ENCODE peak calls at places on chromosomes 3 and 15, in six cellular contexts. D, Y, S, N, W and H are unnamed samples.

GRCh38 chr3:150132101-150132749 is 161.5 kb upstream of the PFN2 start:
- DNase-seq in D (no peak), W (no peak), S (no peak), Y (no peak), N (no peak), H (no peak)

GRCh38 chr15:57769266-57769665 is 62.8 kb downstream of the POLR2M start:
- DNase-seq in W (no peak), N (no peak), D (no peak), S (peak), Y (peak), H (no peak)

GRCh38 chr3:54965746-54966145 is 37.9 kb upstream of the LRTM1 start:
- DNase-seq in W (no peak), D (no peak), S (no peak), Y (no peak), N (no peak), H (peak)

GRCh38 chr15:32898991-32899613 is 181.3 kb downstream of the GREM1 start:
- DNase-seq in N (no peak), Y (no peak), D (no peak), W (no peak), S (no peak), H (no peak)

GRCh38 chr3:84194032-84194431 is 764.8 kb upstream of the CADM2 start:
- DNase-seq in W (no peak), D (no peak), N (no peak), Y (no peak), S (no peak), H (no peak)

GRCh38 chr3:45499529-45499928 is 95.0 kb upstream of the LIMD1 start:
- DNase-seq in N (no peak), Y (no peak), D (no peak), S (no peak), W (no peak), H (no peak)

GRCh38 chr3:150345021-150345538 is 63.0 kb upstream of the TSC22D2 start:
- DNase-seq in D (no peak), W (no peak), N (no peak), Y (peak), S (no peak), H (peak)

GRCh38 chr3:113746955-113747718 is at the start of gene ATP6V1A:
- DNase-seq in N (peak), W (peak), D (peak), Y (peak), S (peak), H (peak)

GRCh38 chr3:70811880-70812279 is 499.4 kb upstream of the MDFIC2 start:
- DNase-seq in Y (no peak), N (no peak), W (no peak), S (peak), D (no peak), H (no peak)

GRCh38 chr3:47001731-47002489 is 22.4 kb downstream of the NBEAL2 start:
- DNase-seq in W (no peak), N (no peak), S (no peak), Y (no peak), D (no peak), H (no peak)

GRCh38 chr3:62727981-62728380 is 147.2 kb downstream of the CADPS start:
- DNase-seq in W (no peak), S (no peak), Y (no peak), D (no peak), N (no peak), H (no peak)

GRCh38 chr3:61181874-61182273 is 69.4 kb downstream of the FHIT start:
- DNase-seq in Y (no peak), N (no peak), W (peak), D (no peak), S (no peak), H (peak)

GRCh38 chr3:166291510-166291909 is 454.3 kb upstream of the BCHE start:
- DNase-seq in D (no peak), S (no peak), Y (no peak), W (no peak), N (no peak), H (no peak)

GRCh38 chr15:71752604-71753289 is 57.6 kb upstream of the NR2E3 start:
- DNase-seq in D (no peak), Y (peak), N (peak), S (no peak), W (peak), H (peak)

DNA sequence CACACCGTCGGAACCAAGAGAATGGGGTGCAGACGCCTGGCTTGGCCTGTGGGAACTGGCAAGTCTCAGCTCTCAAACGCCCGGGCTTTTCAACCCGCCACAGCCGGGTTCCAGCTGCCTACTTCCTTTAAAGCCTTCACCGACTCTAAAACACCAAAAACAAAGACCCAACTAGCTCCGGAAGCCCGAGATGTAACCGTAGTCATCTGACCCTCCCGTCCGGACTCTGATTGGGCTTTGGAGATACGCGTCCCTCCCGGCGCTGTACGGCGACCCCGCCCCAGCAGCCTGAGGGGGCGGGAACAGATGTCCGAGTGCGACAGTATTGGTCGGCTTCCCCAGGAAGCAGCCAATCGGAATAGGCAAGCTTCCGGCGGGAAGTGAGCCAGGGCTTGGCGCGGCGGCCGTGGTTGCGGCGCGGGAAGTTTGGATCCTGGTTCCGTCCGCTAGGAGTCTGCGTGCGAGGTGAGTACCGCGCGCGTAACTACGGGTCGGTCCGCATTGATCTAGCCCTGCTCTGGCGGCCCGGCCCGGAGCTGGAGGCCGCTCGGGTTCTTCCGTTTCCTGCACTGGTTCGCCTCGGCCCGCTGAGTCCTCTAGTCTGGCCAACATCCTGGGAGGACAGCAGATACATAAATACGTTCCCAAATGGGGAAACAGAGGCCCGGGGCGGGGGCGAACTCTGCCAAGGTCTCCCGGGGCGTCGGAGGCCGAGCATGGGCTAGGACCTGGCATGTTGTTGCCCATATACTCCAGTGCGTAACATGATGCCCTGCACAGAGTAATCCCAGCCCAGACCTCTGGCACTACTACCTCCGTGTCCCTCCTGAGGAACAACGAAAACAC is at the start of gene BLM:
- DNase-seq in Y (peak), D (peak), N (peak), W (peak), S (peak), H (peak)
- TF ChIP-seq POLR2A in Y (peak), D (peak), N (peak), W (peak), S (no peak), H (peak)

GRCh38 chr3:31532587-31533168 is at the start of gene STT3B:
- DNase-seq in S (peak), D (no peak), N (peak), W (peak), Y (peak), H (peak)
- TF ChIP-seq POLR2A in S (peak), D (peak), N (peak), W (no peak), Y (peak), H (peak)

GRCh38 chr3:141413387-141414140 is 45.3 kb downstream of the ZBTB38 start:
- DNase-seq in S (no peak), N (no peak), Y (no peak), D (no peak), W (no peak), H (no peak)

GRCh38 chr3:141410408-141410807 is 42.1 kb downstream of the ZBTB38 start:
- DNase-seq in W (no peak), S (peak), D (no peak), Y (peak), N (peak), H (no peak)

GRCh38 chr3:141412087-141412935 is 44.0 kb downstream of the ZBTB38 start:
- DNase-seq in N (peak), W (no peak), Y (peak), D (no peak), S (peak), H (no peak)

GRCh38 chr3:141412936-141413354 is 44.6 kb downstream of the ZBTB38 start:
- DNase-seq in S (peak), D (peak), N (peak), Y (peak), W (no peak), H (no peak)

GRCh38 chr3:141410861-141411771 is 42.8 kb downstream of the ZBTB38 start:
- DNase-seq in W (no peak), Y (no peak), D (no peak), N (no peak), S (no peak), H (no peak)
- TF ChIP-seq POLR2A in W (no peak), Y (no peak), D (no peak), N (no peak), S (no peak), H (no peak)

GRCh38 chr15:64155802-64156651 is 4.5 kb downstream of the SNX22 start:
- DNase-seq in S (no peak), D (no peak), W (no peak), Y (no peak), N (peak), H (no peak)
- TF ChIP-seq POLR2A in S (no peak), D (no peak), W (no peak), Y (no peak), N (no peak), H (no peak)

DNA sequence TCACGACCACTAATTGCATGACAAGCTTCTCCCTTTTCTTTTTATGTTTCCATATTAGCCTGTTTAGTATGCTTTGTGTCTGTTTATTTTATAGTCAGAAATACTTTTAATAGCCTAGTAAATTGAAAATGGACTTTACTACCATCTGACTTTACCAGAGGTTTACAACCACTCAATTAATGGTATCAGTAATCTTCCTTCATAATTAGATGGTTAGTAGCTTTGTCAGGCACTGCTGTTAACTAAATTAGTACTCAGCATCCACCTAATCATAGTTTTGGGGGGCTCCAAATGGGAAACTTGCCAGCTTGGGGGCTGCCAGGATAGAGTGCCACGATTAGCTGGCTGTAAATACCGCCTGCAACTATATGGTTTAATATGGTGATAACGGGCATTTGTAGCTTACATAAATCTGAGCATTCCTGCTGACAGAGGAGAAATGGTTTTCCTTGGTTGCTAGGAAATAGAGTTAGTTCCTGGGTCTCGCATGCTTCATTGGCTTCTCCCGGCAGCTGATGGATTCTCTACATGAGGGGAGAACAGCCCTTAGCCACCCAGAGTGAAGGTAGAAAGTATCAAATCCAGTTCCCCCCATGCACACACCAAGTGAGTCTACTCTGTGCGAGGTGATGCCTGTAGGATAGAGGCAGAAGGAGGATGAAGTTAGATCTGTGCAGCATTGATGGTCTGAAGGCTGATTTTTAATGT is 326.5 kb upstream of the PROK2 start:
- DNase-seq in D (no peak), N (no peak), W (no peak), Y (no peak), S (no peak), H (no peak)
- TF ChIP-seq POLR2A in D (no peak), N (no peak), W (no peak), Y (no peak), S (no peak), H (no peak)

DNA sequence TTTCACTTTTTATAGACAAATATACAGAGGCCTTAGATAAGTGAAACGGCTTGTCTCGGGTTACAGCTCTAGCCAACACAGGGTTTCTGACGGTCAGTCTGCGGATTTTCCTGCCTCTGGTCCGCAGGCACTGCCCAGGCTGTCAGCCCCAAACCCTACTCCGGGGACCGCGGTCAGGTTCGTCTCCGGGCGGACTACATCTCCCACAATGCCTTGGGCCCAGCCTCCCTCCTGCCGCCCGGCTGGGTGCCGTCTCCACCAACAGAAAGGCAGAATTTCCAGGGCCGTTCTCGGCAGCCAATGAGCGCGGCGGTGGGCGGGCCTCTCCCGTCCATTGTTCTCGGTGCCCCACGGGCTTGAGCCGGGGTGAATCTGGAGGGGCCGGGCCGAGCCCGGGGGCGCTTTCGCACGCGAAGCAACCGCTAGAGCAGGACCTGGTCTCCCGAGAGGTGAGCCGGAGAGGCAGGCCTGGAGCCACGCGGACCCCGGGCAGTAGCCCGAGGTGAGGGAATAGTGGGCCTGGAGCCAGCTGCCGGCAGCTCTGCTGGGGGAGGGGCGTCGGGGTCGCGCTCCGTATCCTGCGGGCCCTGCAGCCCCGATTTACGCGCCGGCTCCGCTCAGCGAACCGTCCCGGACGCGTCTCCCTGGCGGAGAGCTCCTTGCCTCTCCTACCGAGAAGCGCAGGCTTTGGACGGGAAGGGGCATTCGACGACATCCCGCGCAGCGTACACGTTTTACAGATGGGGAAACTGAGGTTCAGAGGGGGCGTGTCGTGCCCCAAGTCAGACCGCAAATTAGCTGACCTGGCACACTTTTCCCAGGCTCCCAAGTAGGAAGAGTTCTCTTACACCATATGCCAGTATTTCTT is at the start of gene ZSCAN2:
- DNase-seq in Y (peak), N (peak), D (peak), S (peak), W (peak), H (peak)
- TF ChIP-seq POLR2A in Y (peak), N (peak), D (no peak), S (no peak), W (no peak), H (no peak)

DNA sequence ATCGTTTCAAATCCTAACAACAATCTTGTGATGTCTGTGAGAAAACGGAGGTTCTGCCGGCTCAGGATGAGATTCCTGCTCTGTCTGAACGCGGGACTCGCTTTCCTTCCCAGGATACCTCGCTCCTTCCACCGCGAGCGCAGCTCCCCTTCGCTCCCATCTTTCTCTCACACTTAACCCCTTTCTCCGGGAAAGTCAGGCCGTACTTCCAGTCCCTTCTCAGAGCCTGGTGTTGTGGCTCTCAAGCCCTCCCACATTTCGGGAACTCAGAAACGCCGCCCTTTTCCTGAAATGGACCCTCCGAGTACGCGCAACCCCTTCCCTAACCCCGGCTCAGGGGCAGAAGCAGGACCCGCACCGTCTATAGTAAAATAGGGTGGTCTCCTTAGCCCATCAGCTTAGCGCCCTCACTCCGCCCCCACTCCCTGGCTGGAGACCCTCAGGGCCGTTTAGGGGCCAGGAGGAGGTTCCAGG is 377 bp upstream of the FEM1B start:
- DNase-seq in W (no peak), N (no peak), D (no peak), Y (peak), S (peak), H (no peak)
- TF ChIP-seq POLR2A in W (no peak), N (no peak), D (peak), Y (no peak), S (no peak), H (no peak)

GRCh38 chr15:73991726-73992593 is at the start of gene STOML1:
- DNase-seq in W (peak), D (peak), Y (peak), N (peak), S (peak), H (peak)
- TF ChIP-seq POLR2A in W (no peak), D (no peak), Y (peak), N (peak), S (no peak), H (peak)

GRCh38 chr3:167736264-167736787 is 805 bp downstream of the SERPINI1 start:
- DNase-seq in N (no peak), D (no peak), Y (no peak), S (no peak), W (no peak), H (no peak)

GRCh38 chr3:167732313-167733065 is 2.2 kb downstream of the PDCD10 start:
- DNase-seq in S (no peak), Y (no peak), N (no peak), D (no peak), W (no peak), H (no peak)

GRCh38 chr3:167735233-167736107 is at the start of gene SERPINI1:
- DNase-seq in N (peak), S (peak), W (peak), Y (peak), D (peak), H (peak)

GRCh38 chr3:167733961-167734497 is 663 bp downstream of the PDCD10 start:
- DNase-seq in N (no peak), Y (no peak), D (no peak), S (no peak), W (no peak), H (no peak)

GRCh38 chr3:167734498-167735232 is at the start of gene PDCD10:
- DNase-seq in S (peak), W (peak), N (peak), D (peak), Y (peak), H (peak)
- TF ChIP-seq POLR2A in S (no peak), W (peak), N (peak), D (no peak), Y (peak), H (peak)

GRCh38 chr3:155639462-155640055 is 105.3 kb downstream of the PLCH1 start:
- DNase-seq in D (no peak), W (no peak), S (no peak), Y (no peak), N (no peak), H (no peak)

GRCh38 chr3:155637567-155637966 is 107.3 kb downstream of the PLCH1 start:
- DNase-seq in D (no peak), W (no peak), Y (no peak), N (no peak), S (no peak), H (no peak)

GRCh38 chr3:155629006-155629405 is 115.9 kb downstream of the PLCH1 start:
- DNase-seq in D (no peak), Y (no peak), S (no peak), W (no peak), N (no peak), H (no peak)

GRCh38 chr3:155631323-155632019 is 113.4 kb downstream of the PLCH1 start:
- DNase-seq in Y (no peak), S (no peak), N (no peak), D (no peak), W (no peak), H (peak)

GRCh38 chr3:155634121-155634719 is 110.7 kb downstream of the PLCH1 start:
- DNase-seq in W (no peak), Y (no peak), D (no peak), N (no peak), S (no peak), H (no peak)
- TF ChIP-seq POLR2A in W (no peak), Y (no peak), D (no peak), N (no peak), S (no peak), H (no peak)